ENCODE peak calls at places on chromosomes 13 and 19, in eight cellular contexts. H is NCI-H1105 treated with DMSO at 0.1 percent for 48 hours; G is stimulated activated CD4-positive, alpha-beta T cell treated with anti-CD3 and anti-CD28 coated beads, TNF-alpha, amount 100 ng/mL, for 48 hours; R is NCI-H774; T is WTC11; I is omental fat pad; W is mesendoderm; V is globus pallidus. Q is an unnamed sample.

GRCh38 chr13:26062853-26063444 is 11.1 kb upstream of the SHISA2 start:
- DNase-seq in R (peak), H (peak), I (no peak), V (peak), W (peak), G (no peak), T (no peak), Q (peak)

GRCh38 chr19:49210108-49210900 is 52.7 kb downstream of the TRPM4 start:
- DNase-seq in G (peak), H (no peak), T (peak), I (no peak), R (no peak), V (no peak), W (peak), Q (peak)

GRCh38 chr19:4694211-4694987 is 24.3 kb upstream of the MYDGF start:
- DNase-seq in W (no peak), T (no peak), G (no peak), R (no peak), H (no peak), V (peak), I (no peak), Q (no peak)

GRCh38 chr19:8361921-8362793 is 1.8 kb upstream of the ANGPTL4 start:
- DNase-seq in I (peak), V (peak), H (peak), R (peak), W (no peak), T (no peak), G (no peak), Q (no peak)

GRCh38 chr13:92640936-92641335 is 585.7 kb upstream of the GPC6 start:
- DNase-seq in W (no peak), G (no peak), R (no peak), I (no peak), V (no peak), H (no peak), T (no peak), Q (no peak)

GRCh38 chr19:13597625-13598024 is 91.3 kb upstream of the CACNA1A start:
- DNase-seq in R (peak), H (peak), T (peak), V (peak), I (no peak), W (peak), G (peak), Q (peak)

GRCh38 chr19:35609881-35610353 is 2.6 kb upstream of the HAUS5 start:
- DNase-seq in R (no peak), G (no peak), W (no peak), I (no peak), T (no peak), H (no peak), V (no peak), Q (no peak)

GRCh38 chr19:9789066-9789465 is 20.5 kb upstream of the ZNF846 start:
- DNase-seq in R (no peak), V (no peak), I (no peak), T (peak), G (no peak), H (no peak), W (peak), Q (peak)

GRCh38 chr19:41671481-41671880 is 16.6 kb downstream of the CEACAM7 start:
- DNase-seq in H (no peak), V (no peak), I (no peak), T (no peak), W (no peak), G (no peak), R (no peak), Q (no peak)

GRCh38 chr13:32682740-32683139 is 96.5 kb downstream of the PDS5B start:
- DNase-seq in W (no peak), T (no peak), I (no peak), H (no peak), R (no peak), V (peak), G (no peak), Q (no peak)

GRCh38 chr13:50323440-50324070 is 308.3 kb downstream of the KCNRG start:
- DNase-seq in T (no peak), I (no peak), H (no peak), V (no peak), R (no peak), W (no peak), G (no peak), Q (no peak)

GRCh38 chr13:98853791-98854191 is 101.3 kb upstream of the SLC15A1 start:
- DNase-seq in G (peak), H (no peak), R (no peak), V (no peak), I (no peak), T (no peak), W (no peak), Q (no peak)